ENCODE peak calls at places on chromosome 19, in eight cellular contexts. C is IMR-90, V is psoas muscle, W is tibial nerve, F is colonic mucosa, X is A673, S is tibial artery, G is fibroblast of lung. I is an unnamed sample. For H3K27me3, the result is how much of the 10 kb centered on the place peaks cover.

GRCh38 chr19:9865732-9866627 is 30.9 kb downstream of the PIN1 start:
- DNase-seq in S (no peak), X (peak), G (no peak), F (no peak), V (no peak), C (no peak), W (no peak), I (no peak)

GRCh38 chr19:6057651-6058365 is 52.5 kb downstream of the RFX2 start:
- DNase-seq in W (no peak), F (peak), C (no peak), X (no peak), V (no peak), G (no peak), S (peak), I (no peak)

GRCh38 chr19:44313231-44313630 is 8.4 kb upstream of the ZNF235 start:
- DNase-seq in S (no peak), W (no peak), X (no peak), G (no peak), C (no peak), F (no peak), V (no peak), I (no peak)

GRCh38 chr19:4368128-4368820 is 24.9 kb downstream of the MPND start:
- DNase-seq in S (peak), C (peak), G (peak), X (no peak), F (no peak), V (no peak), W (no peak), I (no peak)

GRCh38 chr19:49339364-49340068 is 4.3 kb downstream of the CD37 start:
- DNase-seq in F (peak), G (peak), V (peak), W (peak), X (peak), S (peak), C (peak), I (peak)

GRCh38 chr19:28292822-28293500 is 920.0 kb downstream of the UQCRFS1 start:
- DNase-seq in V (no peak), G (no peak), C (no peak), X (no peak), F (no peak), W (no peak), S (no peak), I (no peak)

GRCh38 chr19:29841559-29842367 is 30.0 kb downstream of the CCNE1 start:
- DNase-seq in V (no peak), W (no peak), C (peak), G (peak), F (peak), X (peak), S (no peak), I (no peak)

GRCh38 chr19:46015080-46015960 is 7.5 kb downstream of the PGLYRP1 start:
- DNase-seq in X (peak), S (no peak), C (no peak), W (no peak), V (peak), F (peak), G (peak), I (no peak)

GRCh38 chr19:36489920-36490415 is 607 bp upstream of the ZNF566 start:
- DNase-seq in G (peak), S (peak), V (no peak), F (peak), X (peak), C (peak), W (no peak), I (no peak)

GRCh38 chr19:53958168-53958571 is 4.6 kb upstream of the CACNG8 start:
- DNase-seq in S (no peak), F (no peak), C (no peak), G (no peak), W (no peak), V (no peak), X (peak), I (no peak)

GRCh38 chr19:7699422-7700127 is 2.4 kb downstream of the FCER2 start:
- DNase-seq in X (no peak), G (peak), V (no peak), W (no peak), F (no peak), C (no peak), S (no peak), I (no peak)

GRCh38 chr19:11482384-11483050 is 1.7 kb upstream of the ELAVL3 start:
- DNase-seq in F (peak), W (peak), S (peak), X (peak), C (peak), G (peak), V (peak), I (no peak)

GRCh38 chr19:49658566-49659442 is 6.9 kb downstream of the IRF3 start:
- DNase-seq in F (no peak), X (no peak), V (no peak), C (no peak), S (no peak), G (no peak), W (no peak), I (no peak)

GRCh38 chr19:39401549-39402416 is 4.9 kb upstream of the ZFP36 start:
- DNase-seq in C (peak), S (peak), G (peak), W (peak), V (peak), F (peak), X (no peak), I (no peak)

GRCh38 chr19:5001547-5002131 is 32.7 kb downstream of the KDM4B start:
- DNase-seq in G (peak), F (no peak), C (peak), W (no peak), X (peak), V (no peak), S (no peak), I (peak)

GRCh38 chr19:27776020-27776419 is 1436.9 kb downstream of the UQCRFS1 start:
- DNase-seq in S (no peak), C (peak), V (no peak), X (peak), F (no peak), G (peak), W (no peak), I (no peak)

GRCh38 chr19:10701955-10702307 is 692 bp downstream of the QTRT1 start:
- DNase-seq in G (no peak), S (no peak), W (no peak), X (peak), C (no peak), V (no peak), F (peak), I (no peak)

GRCh38 chr19:50462970-50463369 is 13.3 kb upstream of the EMC10 start:
- DNase-seq in C (no peak), V (no peak), S (no peak), G (no peak), X (no peak), W (no peak), F (no peak), I (no peak)

GRCh38 chr19:7888826-7889217 is 512 bp downstream of the LRRC8E start:
- DNase-seq in W (no peak), X (no peak), G (no peak), C (no peak), F (no peak), V (no peak), S (no peak), I (no peak)

GRCh38 chr19:46954502-46955004 is 65.1 kb upstream of the NPAS1 start:
- DNase-seq in X (no peak), V (no peak), F (no peak), C (no peak), S (no peak), G (no peak), W (no peak), I (no peak)

GRCh38 chr19:39157275-39157996 is 31.9 kb downstream of the PAK4 start:
- DNase-seq in V (no peak), W (no peak), X (no peak), S (no peak), G (peak), F (no peak), C (peak), I (no peak)

GRCh38 chr19:44530777-44531176 is 1.3 kb upstream of the CEACAM20 start:
- DNase-seq in W (no peak), X (no peak), C (no peak), S (peak), G (peak), V (no peak), F (no peak), I (no peak)

GRCh38 chr19:49861127-49861526 is 6.2 kb downstream of the PNKP start:
- DNase-seq in C (no peak), S (no peak), G (no peak), X (peak), W (peak), F (no peak), V (no peak), I (no peak)

GRCh38 chr19:29517946-29518345 is 7.8 kb upstream of the VSTM2B start:
- DNase-seq in X (no peak), W (no peak), F (no peak), G (no peak), V (no peak), S (no peak), C (no peak), I (no peak)

GRCh38 chr19:35272954-35273649 is 4.3 kb downstream of the USF2 start:
- DNase-seq in W (peak), V (no peak), X (no peak), C (no peak), G (no peak), F (no peak), S (no peak), I (no peak)

GRCh38 chr19:52621376-52621775 is 16.8 kb downstream of the ZNF83 start:
- DNase-seq in X (no peak), C (no peak), F (no peak), V (no peak), S (no peak), W (no peak), G (no peak), I (no peak)

GRCh38 chr19:8208119-8208709 is 956 bp upstream of the CERS4 start:
- DNase-seq in W (no peak), C (no peak), X (no peak), G (no peak), F (no peak), S (no peak), V (peak), I (no peak)

GRCh38 chr19:18718015-18718526 is 34.6 kb downstream of the CRTC1 start:
- DNase-seq in C (no peak), F (no peak), X (no peak), G (no peak), V (no peak), W (no peak), S (no peak), I (no peak)

GRCh38 chr19:46392252-46392801 is 21.0 kb downstream of the CCDC8 start:
- DNase-seq in F (no peak), S (peak), X (peak), C (peak), G (no peak), W (no peak), V (no peak), I (peak)

GRCh38 chr19:45439569-45440258 is 16.0 kb upstream of the ERCC1 start:
- DNase-seq in V (peak), F (peak), C (peak), W (peak), X (peak), S (peak), G (peak), I (no peak)

GRCh38 chr19:47315125-47315821 is 5.6 kb downstream of the C5AR1 start:
- DNase-seq in X (peak), S (peak), G (peak), C (peak), W (peak), F (peak), V (peak), I (peak)

GRCh38 chr19:51508059-51508733 is 6.6 kb upstream of the SIGLEC12 start:
- DNase-seq in S (no peak), F (no peak), W (no peak), X (no peak), G (no peak), C (no peak), V (no peak), I (no peak)

GRCh38 chr19:29547361-29547960 is 21.7 kb downstream of the VSTM2B start:
- DNase-seq in V (no peak), S (peak), X (no peak), F (no peak), W (no peak), G (no peak), C (no peak), I (no peak)

GRCh38 chr19:38095411-38096308 is 128.4 kb downstream of the DPF1 start:
- DNase-seq in C (peak), W (peak), X (peak), G (peak), V (peak), S (peak), F (peak), I (peak)

GRCh38 chr19:11737964-11738745 is 591 bp downstream of the ZNF823 start:
- DNase-seq in S (peak), C (peak), V (peak), F (peak), G (peak), W (no peak), X (peak), I (no peak)

GRCh38 chr19:8329993-8330392 is 8.7 kb downstream of the RPS28 start:
- DNase-seq in G (no peak), V (no peak), S (no peak), C (no peak), X (no peak), W (no peak), F (no peak), I (no peak)

GRCh38 chr19:45762870-45763631 is 6.0 kb downstream of the SIX5 start:
- DNase-seq in W (no peak), X (no peak), S (no peak), V (no peak), G (no peak), C (no peak), F (no peak), I (no peak)

GRCh38 chr19:10321417-10321797 is 5.6 kb upstream of the FDX2 start:
- DNase-seq in F (peak), X (no peak), V (no peak), G (no peak), W (no peak), C (no peak), S (no peak), I (no peak)

GRCh38 chr19:53333071-53333465 is 481 bp upstream of the ZNF845 start:
- DNase-seq in G (peak), S (peak), F (no peak), V (peak), W (peak), C (no peak), X (no peak), I (no peak)

GRCh38 chr19:16834747-16835146 is 5.5 kb downstream of the SIN3B start:
- DNase-seq in G (no peak), X (no peak), W (no peak), S (no peak), C (peak), V (no peak), F (no peak), I (no peak)

GRCh38 chr19:16841391-16841926 is 12.3 kb downstream of the SIN3B start:
- DNase-seq in W (no peak), X (no peak), C (no peak), S (no peak), F (no peak), G (no peak), V (no peak), I (no peak)

GRCh38 chr19:16831531-16831930 is 2.3 kb downstream of the SIN3B start:
- DNase-seq in F (no peak), X (no peak), G (no peak), V (no peak), S (no peak), C (no peak), W (no peak), I (no peak)

GRCh38 chr19:16836906-16837362 is 7.7 kb downstream of the SIN3B start:
- DNase-seq in F (no peak), W (no peak), C (no peak), X (no peak), S (no peak), G (no peak), V (no peak), I (no peak)

GRCh38 chr19:16836115-16836905 is 7.1 kb downstream of the SIN3B start:
- DNase-seq in S (no peak), V (no peak), X (no peak), F (no peak), C (peak), G (peak), W (peak), I (no peak)
- TF ChIP-seq CTCF in S (no peak), V (no peak), X (peak), F (no peak), C (no peak), G (no peak), W (no peak), I (peak)

GRCh38 chr19:991174-991931 is 7.2 kb downstream of the WDR18 start:
- DNase-seq in W (no peak), V (peak), S (no peak), F (peak), G (peak), C (peak), X (no peak), I (no peak)
- H3K4me3 ChIP-seq in W (no peak), V (no peak), S (no peak), F (no peak), G (no peak), C (no peak), X (no peak), I (no peak)

GRCh38 chr19:40517248-40517647 is 50.4 kb downstream of the SPTBN4 start:
- DNase-seq in W (no peak), X (no peak), V (no peak), C (no peak), F (no peak), G (no peak), S (no peak), I (no peak)

GRCh38 chr19:40523322-40524047 is 53.2 kb upstream of the SHKBP1 start:
- DNase-seq in F (peak), W (peak), G (peak), X (peak), C (peak), V (peak), S (no peak), I (no peak)

GRCh38 chr19:40524133-40524549 is 52.5 kb upstream of the SHKBP1 start:
- DNase-seq in V (no peak), G (no peak), S (no peak), F (no peak), X (no peak), C (no peak), W (no peak), I (no peak)

GRCh38 chr19:40521276-40521675 is 54.5 kb downstream of the SPTBN4 start:
- DNase-seq in C (peak), V (no peak), F (no peak), W (no peak), X (peak), G (no peak), S (no peak), I (no peak)

GRCh38 chr19:40519352-40520322 is 52.8 kb downstream of the SPTBN4 start:
- DNase-seq in S (no peak), G (peak), W (no peak), C (peak), X (peak), F (peak), V (no peak), I (no peak)
- H3K27me3 ChIP-seq in S (under half), G (under half), W (under half), C (under half), X (under half), F (under half), V (under half), I (under half)

GRCh38 chr19:12828494-12828893 is 5.9 kb downstream of the RTBDN start:
- DNase-seq in W (no peak), S (no peak), V (no peak), G (no peak), C (no peak), X (peak), F (peak), I (no peak)

GRCh38 chr19:12821761-12822160 is 12.6 kb downstream of the RTBDN start:
- DNase-seq in S (no peak), G (no peak), F (no peak), X (no peak), C (no peak), W (no peak), V (no peak), I (no peak)

DNA sequence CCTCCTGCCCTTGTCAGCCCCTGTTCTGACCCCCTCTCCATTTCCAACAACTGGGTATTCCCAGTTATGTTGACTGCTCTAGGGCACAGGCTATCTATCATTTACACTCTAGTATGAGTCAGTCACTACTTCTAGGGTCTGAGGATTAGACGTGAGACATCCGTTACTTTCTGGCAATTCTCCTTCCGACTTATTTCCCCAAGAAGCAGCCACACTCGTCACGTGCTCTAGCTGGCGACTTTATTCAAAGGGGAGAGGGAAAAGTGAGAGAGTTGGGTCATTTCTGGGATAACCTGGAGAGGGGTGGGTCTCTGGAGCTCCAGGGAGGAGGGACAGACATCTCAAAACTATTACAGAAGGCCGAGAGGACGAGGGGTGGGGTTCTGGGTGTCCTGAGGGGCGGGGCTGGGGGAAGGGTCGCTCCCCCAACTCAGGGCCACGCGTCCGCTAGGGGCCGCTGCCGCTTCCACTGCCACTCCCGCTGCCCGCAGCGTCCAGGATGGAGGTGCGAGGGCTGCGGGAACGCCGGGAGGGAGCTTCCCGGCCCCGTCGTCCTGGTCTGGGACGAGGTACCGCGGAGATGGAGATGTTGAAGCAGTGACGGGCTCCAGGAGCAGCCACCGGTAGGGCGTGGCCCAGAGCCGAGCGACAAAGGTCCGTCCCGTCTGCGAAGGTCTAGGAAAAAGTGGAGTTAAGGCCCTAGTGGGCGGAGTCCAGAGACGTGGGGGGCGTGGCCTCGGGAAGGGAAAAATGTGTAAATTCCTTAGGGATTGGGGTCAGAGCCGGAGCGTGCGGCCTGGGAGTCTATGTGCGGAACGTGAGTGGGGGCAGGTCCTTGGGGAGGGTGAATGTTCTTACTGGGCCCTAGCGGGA is 8.9 kb downstream of the RTBDN start:
- DNase-seq in C (no peak), F (no peak), S (no peak), W (no peak), V (no peak), G (no peak), X (peak), I (no peak)
- TF ChIP-seq CTCF in C (peak), F (no peak), S (no peak), W (peak), V (peak), G (no peak), X (peak), I (peak)

GRCh38 chr19:1409204-1410005 is 2.0 kb downstream of the DAZAP1 start:
- DNase-seq in S (no peak), V (no peak), C (no peak), W (no peak), G (no peak), X (no peak), F (no peak), I (no peak)

GRCh38 chr19:1406818-1407661 is at the start of gene DAZAP1:
- DNase-seq in G (peak), S (peak), W (peak), C (peak), X (peak), F (peak), V (peak), I (peak)

GRCh38 chr19:1407662-1408299 is 395 bp downstream of the DAZAP1 start:
- DNase-seq in S (peak), X (no peak), G (no peak), C (no peak), F (peak), W (no peak), V (no peak), I (no peak)

GRCh38 chr19:1408300-1409203 is 1.2 kb downstream of the DAZAP1 start:
- DNase-seq in C (peak), S (no peak), F (peak), V (peak), G (peak), X (peak), W (no peak), I (no peak)

GRCh38 chr19:1406496-1406817 is 929 bp upstream of the DAZAP1 start:
- DNase-seq in F (peak), G (no peak), S (peak), W (no peak), C (no peak), X (no peak), V (no peak), I (no peak)
- H3K4me3 ChIP-seq in F (peak), G (no peak), S (peak), W (peak), C (peak), X (peak), V (peak), I (peak)

GRCh38 chr19:1566392-1567115 is 1.6 kb downstream of the MEX3D start:
- DNase-seq in C (peak), X (peak), S (peak), V (peak), F (peak), W (peak), G (peak), I (peak)
- H3K27me3 ChIP-seq in C (under half), X (under half), S (under half), V (under half), F (under half), W (under half), G (under half), I (under half)

GRCh38 chr19:55606471-55606787 is 982 bp downstream of the ZNF865 start:
- DNase-seq in F (no peak), S (no peak), V (no peak), W (no peak), G (no peak), X (no peak), C (no peak), I (no peak)
- TF ChIP-seq CTCF in F (no peak), S (no peak), V (no peak), W (no peak), G (no peak), X (no peak), C (no peak), I (no peak)